ENCODE peak calls at places on chromosome 3, in seven cellular contexts. M is PC-3, L is neural progenitor cell, R is GM23338, P is HCT116, B is MM.1S, Z is SK-N-SH. U is an unnamed sample.

GRCh38 chr3:24042174-24042878 is 97.2 kb downstream of the NR1D2 start:
- DNase-seq in M (no peak), L (no peak), R (no peak), P (no peak), B (no peak), Z (no peak), U (no peak)

GRCh38 chr3:190617185-190617584 is 103.3 kb downstream of the IL1RAP start:
- DNase-seq in M (peak), L (peak), R (peak), P (no peak), B (no peak), Z (no peak), U (no peak)

GRCh38 chr3:151434151-151434890 is 26.5 kb downstream of the IGSF10 start:
- DNase-seq in M (peak), L (no peak), R (no peak), P (no peak), B (no peak), Z (no peak), U (peak)

GRCh38 chr3:127762787-127763105 is 59.6 kb downstream of the MGLL start:
- DNase-seq in M (no peak), L (no peak), R (no peak), P (no peak), B (no peak), Z (no peak), U (no peak)

GRCh38 chr3:126438746-126439145 is 36.9 kb downstream of the ZXDC start:
- DNase-seq in M (no peak), L (no peak), R (no peak), P (no peak), B (no peak), Z (peak), U (no peak)

GRCh38 chr3:111277226-111277625 is 205.6 kb downstream of the NECTIN3 start:
- DNase-seq in M (peak), L (peak), R (peak), P (no peak), B (no peak), Z (no peak), U (peak)

GRCh38 chr3:134829716-134830115 is 34.7 kb downstream of the EPHB1 start:
- DNase-seq in M (no peak), L (no peak), R (no peak), P (no peak), B (no peak), Z (no peak), U (no peak)

GRCh38 chr3:134468519-134468918 is 17.3 kb downstream of the ANAPC13 start:
- DNase-seq in M (no peak), L (no peak), R (no peak), P (no peak), B (no peak), Z (no peak), U (no peak)

GRCh38 chr3:53074366-53074696 is 28.5 kb upstream of the SFMBT1 start:
- DNase-seq in M (no peak), L (no peak), R (no peak), P (no peak), B (no peak), Z (no peak), U (no peak)

GRCh38 chr3:3799173-3800075 is at the start of gene LRRN1:
- DNase-seq in M (no peak), L (peak), R (peak), P (no peak), B (peak), Z (peak), U (peak)

GRCh38 chr3:6326760-6327159 is 534.2 kb upstream of the GRM7 start:
- DNase-seq in M (no peak), L (no peak), R (no peak), P (no peak), B (no peak), Z (no peak), U (no peak)

GRCh38 chr3:29758108-29759020 is 477.5 kb downstream of the RBMS3 start:
- DNase-seq in M (peak), L (no peak), R (no peak), P (no peak), B (no peak), Z (no peak), U (no peak)

GRCh38 chr3:15557511-15557946 is 36.0 kb upstream of the COLQ start:
- DNase-seq in M (peak), L (peak), R (peak), P (peak), B (peak), Z (peak), U (peak)

GRCh38 chr3:41898631-41899030 is 63.3 kb downstream of the ULK4 start:
- DNase-seq in M (no peak), L (no peak), R (no peak), P (no peak), B (no peak), Z (no peak), U (no peak)

GRCh38 chr3:41888368-41889076 is 73.4 kb downstream of the ULK4 start:
- DNase-seq in M (peak), L (peak), R (peak), P (no peak), B (no peak), Z (no peak), U (peak)

DNA sequence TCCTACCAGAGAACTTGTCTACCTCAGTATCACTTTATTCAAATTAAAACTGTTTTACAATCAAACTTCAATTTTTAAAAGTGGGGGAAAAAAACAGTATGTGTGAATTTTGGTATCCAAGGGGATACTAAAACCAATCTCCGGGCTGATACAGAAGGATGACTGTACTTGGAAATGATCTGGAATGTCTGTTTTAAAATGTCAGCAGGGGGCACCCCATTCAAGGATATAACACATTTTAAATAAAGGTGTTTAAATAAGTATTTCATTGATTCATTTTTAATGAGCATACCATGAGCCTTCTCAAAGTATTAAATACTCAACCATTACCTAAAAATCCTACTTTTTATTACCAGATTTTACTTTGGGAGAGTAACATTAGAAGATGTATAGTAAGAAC is 67.9 kb downstream of the ULK4 start:
- DNase-seq in M (peak), L (peak), R (peak), P (peak), B (peak), Z (peak), U (peak)
- TF ChIP-seq EZH2phosphoT487 in M (no peak), L (no peak), R (no peak), P (no peak), B (no peak), Z (no peak), U (no peak)

GRCh38 chr3:47420511-47421484 is 40.0 kb downstream of the PTPN23 start:
- DNase-seq in M (peak), L (peak), R (peak), P (peak), B (peak), Z (peak), U (peak)
- TF ChIP-seq EZH2phosphoT487 in M (no peak), L (no peak), R (no peak), P (no peak), B (no peak), Z (no peak), U (no peak)

DNA sequence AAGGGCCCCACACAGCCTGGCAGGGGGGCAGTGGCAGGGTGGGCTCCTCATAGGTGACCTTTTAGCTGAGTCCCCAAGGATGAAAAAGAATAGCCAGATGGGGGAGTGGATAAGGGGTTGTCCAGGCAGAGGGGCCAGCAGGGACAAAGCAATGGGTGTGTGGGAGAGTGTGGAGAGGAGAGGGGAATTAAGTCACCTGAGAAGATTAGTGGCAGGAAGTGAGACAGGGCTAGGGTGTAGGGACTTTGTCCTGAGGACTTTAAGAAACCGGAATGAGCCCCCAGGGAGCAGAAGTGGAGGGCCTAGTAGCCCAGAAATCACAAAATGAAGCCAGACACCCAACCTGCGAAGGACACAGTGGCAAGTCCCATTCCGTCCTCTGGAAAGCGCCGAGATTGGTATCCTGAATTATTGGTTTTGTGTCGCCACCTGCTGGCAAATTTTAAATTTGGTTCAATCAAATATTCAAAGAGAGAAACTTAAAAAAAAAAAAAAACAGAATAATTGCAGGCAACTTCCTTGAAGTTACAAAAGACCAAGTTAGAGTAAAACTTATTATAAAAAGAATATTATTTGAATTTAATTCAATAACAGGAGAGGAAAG is 78.1 kb upstream of the SLC25A36 start:
- DNase-seq in M (peak), L (peak), R (peak), P (peak), B (peak), Z (peak), U (peak)
- TF ChIP-seq EZH2phosphoT487 in M (no peak), L (no peak), R (no peak), P (no peak), B (no peak), Z (no peak), U (no peak)

DNA sequence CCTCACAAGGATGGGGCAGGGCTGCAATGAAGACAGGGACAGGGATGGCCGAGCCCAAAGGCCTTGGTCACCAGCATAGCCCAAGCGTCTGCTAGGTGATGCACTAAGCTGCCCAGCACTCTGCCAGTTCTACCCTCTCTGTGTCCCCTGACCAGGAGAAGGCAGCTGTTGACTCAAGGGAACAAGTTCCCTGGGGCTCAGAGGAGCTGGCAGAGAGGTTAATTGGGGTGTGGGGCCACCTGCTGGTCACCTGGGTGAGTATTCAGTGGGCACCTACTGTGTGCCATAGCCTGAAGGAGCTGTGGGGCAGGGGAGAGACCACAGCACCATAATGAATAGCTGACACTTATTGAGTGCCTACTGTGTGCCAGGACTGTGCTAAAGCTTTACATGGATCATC is 22.0 kb upstream of the DOCK3 start:
- DNase-seq in M (peak), L (peak), R (peak), P (no peak), B (no peak), Z (peak), U (peak)
- TF ChIP-seq EZH2phosphoT487 in M (no peak), L (no peak), R (no peak), P (no peak), B (no peak), Z (no peak), U (no peak)

GRCh38 chr3:172137287-172138030 is 98.1 kb downstream of the FNDC3B start:
- DNase-seq in M (peak), L (no peak), R (no peak), P (no peak), B (no peak), Z (no peak), U (no peak)

GRCh38 chr3:172135766-172136729 is 96.7 kb downstream of the FNDC3B start:
- DNase-seq in M (no peak), L (no peak), R (peak), P (no peak), B (no peak), Z (no peak), U (no peak)

GRCh38 chr3:172139528-172140276 is 100.3 kb downstream of the FNDC3B start:
- DNase-seq in M (no peak), L (no peak), R (no peak), P (no peak), B (no peak), Z (no peak), U (no peak)

GRCh38 chr3:172138792-172139507 is 99.6 kb downstream of the FNDC3B start:
- DNase-seq in M (peak), L (no peak), R (no peak), P (no peak), B (no peak), Z (no peak), U (peak)

GRCh38 chr3:172138031-172138538 is 98.7 kb downstream of the FNDC3B start:
- DNase-seq in M (peak), L (no peak), R (no peak), P (no peak), B (no peak), Z (no peak), U (no peak)
- TF ChIP-seq EZH2phosphoT487 in M (no peak), L (no peak), R (no peak), P (no peak), B (no peak), Z (no peak), U (no peak)

DNA sequence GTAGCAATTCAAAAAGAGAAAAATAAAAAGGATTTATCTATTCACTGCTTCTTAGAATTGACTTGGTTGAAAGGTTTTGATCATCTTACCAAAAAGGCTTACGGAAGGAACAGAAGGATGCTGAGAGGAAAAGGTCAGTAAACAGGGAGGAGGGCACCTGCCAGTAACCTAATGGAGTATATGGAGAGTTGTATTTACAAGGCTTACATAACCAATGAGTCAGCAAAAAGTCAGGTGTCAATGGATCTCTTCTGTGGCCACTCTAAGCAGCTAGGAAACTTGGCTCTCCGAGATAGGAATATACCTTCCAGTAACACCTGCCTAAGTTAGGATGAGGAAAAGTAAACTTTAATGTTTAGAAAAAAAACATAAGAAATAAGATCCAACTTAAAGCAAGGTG is 80.5 kb upstream of the PLXND1 start:
- DNase-seq in M (peak), L (no peak), R (peak), P (no peak), B (no peak), Z (no peak), U (peak)
- TF ChIP-seq EZH2phosphoT487 in M (no peak), L (no peak), R (no peak), P (no peak), B (no peak), Z (no peak), U (no peak)

DNA sequence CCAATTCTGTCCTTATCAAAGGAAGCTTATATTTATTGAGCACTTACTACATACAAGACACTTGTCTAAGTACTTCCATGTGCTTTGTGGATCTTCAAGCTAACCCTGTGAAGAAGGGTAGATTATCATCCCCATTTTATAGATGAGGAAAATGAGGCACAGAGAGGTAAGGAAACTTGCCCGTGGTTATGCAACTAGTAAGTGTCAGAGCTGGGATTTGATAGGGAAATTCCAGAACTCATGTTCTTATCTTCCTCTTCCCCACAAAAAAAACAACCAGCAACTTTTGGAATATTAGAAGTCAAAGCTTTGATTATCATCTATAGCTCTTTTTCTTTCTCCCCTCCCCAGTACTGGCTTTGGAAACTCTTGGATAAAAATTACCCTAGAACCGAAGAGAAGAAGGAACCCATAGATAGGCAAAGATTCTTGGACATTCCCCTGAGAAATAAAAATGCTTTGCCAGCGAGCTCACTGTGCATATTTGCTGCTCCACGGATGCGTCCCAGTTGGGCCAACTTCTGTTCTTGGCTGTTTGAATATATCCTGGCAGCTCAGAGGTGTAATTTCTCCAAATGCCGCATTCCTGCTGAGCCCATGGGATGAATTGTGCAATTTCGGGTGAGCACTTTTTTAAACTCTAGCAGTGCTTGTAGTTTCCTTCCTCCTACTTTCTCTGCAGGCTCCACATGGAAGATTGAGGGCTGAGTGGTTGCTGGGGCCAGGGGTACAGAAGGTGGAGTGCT is 591.5 kb upstream of the CFAP20DC start:
- DNase-seq in M (no peak), L (no peak), R (no peak), P (no peak), B (no peak), Z (no peak), U (no peak)
- TF ChIP-seq EZH2phosphoT487 in M (no peak), L (no peak), R (no peak), P (no peak), B (no peak), Z (no peak), U (no peak)

GRCh38 chr3:48433472-48434118 is 3.7 kb upstream of the PLXNB1 start:
- DNase-seq in M (peak), L (peak), R (no peak), P (no peak), B (no peak), Z (no peak), U (peak)
- TF ChIP-seq EZH2phosphoT487 in M (no peak), L (no peak), R (no peak), P (no peak), B (no peak), Z (no peak), U (no peak)

GRCh38 chr3:168847293-168847883 is 751.7 kb upstream of the GOLIM4 start:
- DNase-seq in M (peak), L (peak), R (peak), P (no peak), B (peak), Z (peak), U (peak)
- TF ChIP-seq EZH2phosphoT487 in M (no peak), L (no peak), R (no peak), P (no peak), B (no peak), Z (no peak), U (no peak)

U was measured in hepatocyte.